ENCODE peak calls at places on chromosomes 7 and 10, in five cellular contexts. One of them, this sample, is unnamed.

GRCh38 chr10:103638948-103639347 is 145.4 kb downstream of the NEURL1 start:
- DNase-seq in cardiac muscle cell: peak
- DNase-seq in thoracic aorta: no peak
- DNase-seq in PC-3: no peak
- DNase-seq in body of pancreas: no peak
- DNase-seq in this sample: no peak

GRCh38 chr7:10036693-10037092 is 937.0 kb upstream of the PHF14 start:
- DNase-seq in cardiac muscle cell: no peak
- DNase-seq in body of pancreas: no peak
- DNase-seq in thoracic aorta: no peak
- DNase-seq in PC-3: no peak
- DNase-seq in this sample: no peak

GRCh38 chr10:100129424-100129823 is 47.8 kb upstream of the CPN1 start:
- DNase-seq in thoracic aorta: no peak
- DNase-seq in PC-3: no peak
- DNase-seq in cardiac muscle cell: no peak
- DNase-seq in body of pancreas: no peak
- DNase-seq in this sample: no peak

GRCh38 chr10:22615101-22615500 is 99.3 kb downstream of the PIP4K2A start:
- DNase-seq in cardiac muscle cell: no peak
- DNase-seq in body of pancreas: no peak
- DNase-seq in PC-3: no peak
- DNase-seq in thoracic aorta: no peak
- DNase-seq in this sample: no peak

GRCh38 chr10:127887497-127888415 is 5.0 kb downstream of the CLRN3 start:
- DNase-seq in thoracic aorta: no peak
- DNase-seq in cardiac muscle cell: no peak
- DNase-seq in PC-3: no peak
- DNase-seq in body of pancreas: no peak
- DNase-seq in this sample: no peak

GRCh38 chr7:22781230-22781711 is 41.4 kb downstream of the TOMM7 start:
- DNase-seq in body of pancreas: peak
- DNase-seq in thoracic aorta: no peak
- DNase-seq in cardiac muscle cell: peak
- DNase-seq in PC-3: no peak
- DNase-seq in this sample: no peak

GRCh38 chr7:74324499-74325229 is 35.5 kb downstream of the CLIP2 start:
- DNase-seq in cardiac muscle cell: no peak
- DNase-seq in body of pancreas: peak
- DNase-seq in PC-3: no peak
- DNase-seq in thoracic aorta: no peak
- DNase-seq in this sample: no peak

GRCh38 chr7:146654048-146654447 is 537.4 kb downstream of the CNTNAP2 start:
- DNase-seq in body of pancreas: no peak
- DNase-seq in thoracic aorta: no peak
- DNase-seq in PC-3: no peak
- DNase-seq in cardiac muscle cell: no peak
- DNase-seq in this sample: no peak

GRCh38 chr10:49647554-49647953 is 31.9 kb upstream of the C10orf53 start:
- DNase-seq in PC-3: no peak
- DNase-seq in body of pancreas: no peak
- DNase-seq in cardiac muscle cell: no peak
- DNase-seq in thoracic aorta: no peak
- DNase-seq in this sample: no peak

GRCh38 chr10:47164126-47164799 is 135.7 kb upstream of the GDF10 start:
- DNase-seq in cardiac muscle cell: peak
- DNase-seq in body of pancreas: no peak
- DNase-seq in thoracic aorta: no peak
- DNase-seq in PC-3: peak
- DNase-seq in this sample: no peak

GRCh38 chr7:83054472-83054871 is 108.2 kb downstream of the PCLO start:
- DNase-seq in cardiac muscle cell: no peak
- DNase-seq in body of pancreas: no peak
- DNase-seq in PC-3: peak
- DNase-seq in thoracic aorta: no peak
- DNase-seq in this sample: no peak

DNA sequence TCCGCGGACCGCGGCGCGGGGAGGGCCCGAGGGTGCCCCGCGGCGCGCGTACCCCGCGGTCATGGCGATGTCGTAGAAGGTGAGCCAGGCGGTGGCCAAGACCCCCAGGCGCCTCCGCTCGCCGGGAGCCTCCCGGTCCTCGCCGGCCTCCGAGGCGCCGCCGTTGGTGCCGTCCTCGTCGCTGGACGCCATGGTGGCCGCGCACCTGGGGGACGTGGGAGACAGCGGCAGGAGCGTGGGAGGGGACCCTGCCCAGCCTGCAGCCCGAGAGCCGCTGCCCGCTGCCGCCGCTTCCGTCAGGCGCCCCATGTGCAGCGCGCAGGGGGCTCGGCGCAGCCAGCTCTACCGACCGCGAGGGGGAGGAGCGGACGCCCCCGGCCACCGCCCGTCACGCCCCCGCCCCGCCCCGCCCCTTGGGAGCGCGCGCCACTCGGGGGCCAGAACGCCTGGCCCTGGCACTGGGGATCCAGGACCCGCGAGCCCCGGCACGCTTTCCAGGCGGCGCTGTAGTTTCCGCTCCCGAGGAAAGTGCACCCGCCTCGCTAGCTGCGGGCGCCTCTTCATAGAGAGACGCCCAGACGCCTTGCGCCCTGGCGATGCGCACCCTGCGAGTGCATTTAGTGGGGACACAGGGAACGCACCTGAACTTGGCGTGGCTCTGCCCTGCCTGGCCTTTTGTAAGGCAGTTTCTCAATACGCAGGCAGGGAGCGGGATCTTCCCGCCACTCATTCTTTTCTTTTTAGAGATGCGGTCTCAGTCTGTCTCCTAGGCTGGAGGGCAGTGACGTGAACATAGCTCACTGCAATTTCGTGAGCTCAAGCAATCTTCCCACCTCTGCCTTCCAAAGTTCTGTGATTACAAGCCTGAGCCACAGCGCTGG is at the start of gene HACD1:
- DNase-seq in thoracic aorta: peak
- DNase-seq in cardiac muscle cell: peak
- DNase-seq in body of pancreas: peak
- DNase-seq in PC-3: peak
- DNase-seq in this sample: peak
- H3K4me3 ChIP-seq in thoracic aorta: peak
- H3K4me3 ChIP-seq in cardiac muscle cell: peak
- H3K4me3 ChIP-seq in body of pancreas: peak
- H3K4me3 ChIP-seq in PC-3: peak
- H3K4me3 ChIP-seq in this sample: peak

GRCh38 chr7:105270117-105270516 is 118.6 kb downstream of the SRPK2 start:
- DNase-seq in thoracic aorta: no peak
- DNase-seq in body of pancreas: no peak
- DNase-seq in cardiac muscle cell: no peak
- DNase-seq in PC-3: no peak
- DNase-seq in this sample: no peak
- H3K27ac ChIP-seq in thoracic aorta: no peak
- H3K27ac ChIP-seq in body of pancreas: no peak
- H3K27ac ChIP-seq in cardiac muscle cell: no peak
- H3K27ac ChIP-seq in PC-3: no peak
- H3K27ac ChIP-seq in this sample: peak

GRCh38 chr10:118045842-118046490 is 775 bp downstream of the RAB11FIP2 start:
- DNase-seq in cardiac muscle cell: peak
- DNase-seq in body of pancreas: peak
- DNase-seq in PC-3: peak
- DNase-seq in thoracic aorta: peak
- DNase-seq in this sample: no peak
- TF ChIP-seq CTCF in cardiac muscle cell: no peak
- TF ChIP-seq CTCF in body of pancreas: no peak
- TF ChIP-seq CTCF in PC-3: no peak
- TF ChIP-seq CTCF in thoracic aorta: no peak
- TF ChIP-seq CTCF in this sample: no peak

GRCh38 chr10:124448696-124449169 is 1.1 kb downstream of the NKX1-2 start:
- DNase-seq in thoracic aorta: no peak
- DNase-seq in cardiac muscle cell: no peak
- DNase-seq in PC-3: no peak
- DNase-seq in body of pancreas: no peak
- DNase-seq in this sample: no peak
- H3K4me3 ChIP-seq in thoracic aorta: no peak
- H3K4me3 ChIP-seq in cardiac muscle cell: no peak
- H3K4me3 ChIP-seq in PC-3: peak
- H3K4me3 ChIP-seq in body of pancreas: no peak
- H3K4me3 ChIP-seq in this sample: peak

GRCh38 chr7:101108961-101109360 is 17.9 kb upstream of the SERPINE1 start:
- DNase-seq in cardiac muscle cell: no peak
- DNase-seq in body of pancreas: no peak
- DNase-seq in PC-3: peak
- DNase-seq in thoracic aorta: no peak
- DNase-seq in this sample: no peak

GRCh38 chr7:101112233-101112632 is 14.7 kb upstream of the SERPINE1 start:
- DNase-seq in thoracic aorta: no peak
- DNase-seq in body of pancreas: peak
- DNase-seq in cardiac muscle cell: peak
- DNase-seq in PC-3: no peak
- DNase-seq in this sample: peak

GRCh38 chr7:101111261-101111660 is 15.6 kb upstream of the SERPINE1 start:
- DNase-seq in thoracic aorta: no peak
- DNase-seq in PC-3: no peak
- DNase-seq in body of pancreas: no peak
- DNase-seq in cardiac muscle cell: no peak
- DNase-seq in this sample: no peak

GRCh38 chr7:101108330-101108857 is 18.5 kb upstream of the SERPINE1 start:
- DNase-seq in cardiac muscle cell: peak
- DNase-seq in PC-3: no peak
- DNase-seq in body of pancreas: peak
- DNase-seq in thoracic aorta: no peak
- DNase-seq in this sample: peak

DNA sequence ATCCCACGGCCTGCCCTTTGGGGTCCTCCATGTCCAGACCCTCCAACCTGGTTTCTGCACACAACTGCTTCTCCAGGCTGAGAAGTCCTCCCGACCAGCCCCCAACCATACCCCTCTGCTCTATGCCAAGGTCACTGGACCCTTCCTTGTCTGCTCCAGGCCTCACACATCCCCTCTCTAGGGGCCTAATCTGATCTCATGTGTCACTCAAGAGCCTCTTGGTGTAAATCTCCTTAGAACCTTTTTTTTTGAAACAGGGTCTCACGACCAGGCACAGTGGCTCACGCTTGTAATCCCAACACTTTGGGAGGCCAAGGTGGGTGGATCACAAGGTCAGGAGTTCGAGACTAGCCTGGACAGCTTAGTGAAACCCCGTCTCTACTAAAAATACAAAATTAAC is 17.5 kb upstream of the SERPINE1 start:
- DNase-seq in cardiac muscle cell: no peak
- DNase-seq in PC-3: no peak
- DNase-seq in thoracic aorta: no peak
- DNase-seq in body of pancreas: no peak
- DNase-seq in this sample: no peak
- H3K27ac ChIP-seq in cardiac muscle cell: no peak
- H3K27ac ChIP-seq in PC-3: peak
- H3K27ac ChIP-seq in thoracic aorta: peak
- H3K27ac ChIP-seq in body of pancreas: no peak
- H3K27ac ChIP-seq in this sample: no peak